ENCODE peak calls at places on chromosomes 6 and 20, in seven cellular contexts. I, T, F, Y, D, Z and O are unnamed samples.

GRCh38 chr6:166540631-166541331 is 45.7 kb downstream of the RAMACL start:
- DNase-seq in I (peak), T (peak), F (no peak), Y (peak), D (no peak), Z (no peak), O (no peak)

GRCh38 chr6:143337201-143337949 is 113.1 kb downstream of the ADAT2 start:
- DNase-seq in I (no peak), T (peak), F (peak), Y (peak), D (peak), Z (no peak), O (peak)

GRCh38 chr6:145199961-145200360 is 535.4 kb downstream of the EPM2A start:
- DNase-seq in I (peak), T (no peak), F (no peak), Y (no peak), D (peak), Z (peak), O (peak)

GRCh38 chr20:51532577-51533191 is 9.8 kb downstream of the NFATC2 start:
- DNase-seq in I (peak), T (peak), F (peak), Y (no peak), D (no peak), Z (no peak), O (no peak)

GRCh38 chr6:121480099-121480713 is 44.8 kb downstream of the GJA1 start:
- DNase-seq in I (no peak), T (no peak), F (no peak), Y (no peak), D (no peak), Z (no peak), O (no peak)

GRCh38 chr6:167793421-167793820 is 33.3 kb upstream of the AFDN start:
- DNase-seq in I (no peak), T (no peak), F (no peak), Y (no peak), D (no peak), Z (peak), O (peak)

GRCh38 chr6:144953552-144954240 is 668.6 kb downstream of the UTRN start:
- DNase-seq in I (peak), T (no peak), F (no peak), Y (no peak), D (no peak), Z (peak), O (peak)

GRCh38 chr6:138297761-138298298 is 79.5 kb upstream of the PBOV1 start:
- DNase-seq in I (peak), T (no peak), F (no peak), Y (no peak), D (no peak), Z (peak), O (peak)

GRCh38 chr6:41071501-41071922 is 644 bp downstream of the OARD1 start:
- DNase-seq in I (no peak), T (no peak), F (no peak), Y (no peak), D (no peak), Z (no peak), O (no peak)

GRCh38 chr6:2841264-2842138 is at the start of gene SERPINB1:
- DNase-seq in I (peak), T (peak), F (peak), Y (peak), D (peak), Z (peak), O (peak)

GRCh38 chr6:108254436-108255410 is 6.1 kb downstream of the SNX3 start:
- DNase-seq in I (no peak), T (no peak), F (no peak), Y (no peak), D (no peak), Z (no peak), O (no peak)

GRCh38 chr6:108252055-108252454 is 8.8 kb downstream of the SNX3 start:
- DNase-seq in I (no peak), T (no peak), F (no peak), Y (no peak), D (no peak), Z (no peak), O (no peak)

GRCh38 chr6:108251252-108251651 is 9.6 kb downstream of the SNX3 start:
- DNase-seq in I (no peak), T (no peak), F (no peak), Y (no peak), D (no peak), Z (no peak), O (no peak)

GRCh38 chr6:108247965-108248536 is 12.8 kb downstream of the SNX3 start:
- DNase-seq in I (no peak), T (no peak), F (no peak), Y (no peak), D (no peak), Z (no peak), O (no peak)

GRCh38 chr6:108250240-108250866 is 10.5 kb downstream of the SNX3 start:
- DNase-seq in I (peak), T (no peak), F (no peak), Y (no peak), D (no peak), Z (peak), O (peak)
- TF ChIP-seq CTCF in I (peak), T (no peak), F (no peak), Y (no peak), D (no peak), Z (peak), O (peak)

DNA sequence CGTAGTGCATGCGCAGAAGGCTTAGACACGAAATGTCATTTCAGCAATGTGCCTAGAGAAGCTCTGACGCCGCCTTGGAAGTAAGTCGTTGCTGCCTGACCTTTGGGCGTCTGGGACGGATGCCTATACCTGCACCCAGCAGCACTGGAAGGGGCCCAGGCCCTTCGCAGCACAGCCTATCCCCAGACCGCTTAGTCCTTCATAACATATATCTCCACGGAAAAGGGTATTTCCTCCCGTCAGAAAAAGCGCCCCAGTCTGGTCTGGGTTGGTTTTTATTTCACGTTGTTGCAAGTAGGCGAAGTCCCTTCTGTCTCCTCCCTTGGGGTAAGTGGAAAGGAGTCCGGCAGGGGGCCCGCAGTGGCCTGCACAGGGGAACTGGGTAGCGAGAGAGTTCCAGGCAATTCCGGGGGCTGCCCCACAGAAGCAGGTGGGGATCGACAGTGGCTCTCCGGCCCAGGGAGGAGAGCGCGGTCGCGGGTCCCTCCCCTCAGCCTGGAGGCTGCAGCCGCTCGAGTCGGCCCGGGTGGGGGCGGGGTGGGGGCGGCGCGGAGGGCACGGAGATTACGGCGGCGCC is 558 bp upstream of the EYA4 start:
- DNase-seq in I (no peak), T (peak), F (no peak), Y (no peak), D (peak), Z (peak), O (no peak)
- TF ChIP-seq CTCF in I (no peak), T (no peak), F (no peak), Y (no peak), D (peak), Z (peak), O (no peak)

GRCh38 chr6:10414766-10415592 is at the start of gene TFAP2A:
- DNase-seq in I (peak), T (no peak), F (no peak), Y (no peak), D (peak), Z (no peak), O (peak)
- TF ChIP-seq CTCF in I (no peak), T (no peak), F (no peak), Y (no peak), D (peak), Z (peak), O (peak)

GRCh38 chr6:154733610-154734379 is 579 bp downstream of the SCAF8 start:
- DNase-seq in I (peak), T (peak), F (peak), Y (peak), D (peak), Z (peak), O (peak)
- TF ChIP-seq CTCF in I (no peak), T (no peak), F (no peak), Y (peak), D (no peak), Z (no peak), O (no peak)

DNA sequence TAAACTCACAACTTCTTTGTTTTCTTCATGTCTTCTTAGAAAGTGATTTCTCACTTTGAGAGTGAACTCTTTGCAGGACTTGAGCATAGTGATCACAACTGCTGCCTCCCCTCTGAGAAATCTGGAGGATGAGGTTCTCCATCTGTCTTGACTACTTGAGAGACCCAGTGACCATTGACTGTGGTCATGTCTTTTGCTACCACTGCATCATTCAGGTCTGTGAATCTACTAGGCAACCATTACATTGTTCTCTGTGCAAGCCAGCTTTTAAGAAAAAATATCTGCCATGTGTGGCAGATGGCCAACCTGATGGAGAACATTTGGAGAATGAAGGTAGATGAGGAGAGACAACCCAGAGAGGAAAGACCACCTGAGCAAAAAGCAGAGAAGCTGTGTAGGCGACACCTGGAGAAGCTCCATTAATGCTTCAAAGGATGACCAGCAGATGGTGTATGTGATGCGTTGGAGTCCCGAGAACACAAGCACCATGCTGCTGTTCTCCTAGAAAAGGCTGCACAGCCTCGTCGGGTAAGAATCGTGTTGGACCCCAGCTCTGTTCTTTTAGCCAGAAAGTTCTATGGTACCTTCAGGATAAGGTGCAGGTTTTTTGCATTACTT is 25.1 kb upstream of the TRIM26 start:
- DNase-seq in I (peak), T (no peak), F (no peak), Y (no peak), D (peak), Z (no peak), O (peak)
- TF ChIP-seq CTCF in I (peak), T (peak), F (no peak), Y (no peak), D (peak), Z (peak), O (peak)